ENCODE peak calls at places on chromosomes 12 and 14, in four cellular contexts. Q is SK-N-SH, Z is thoracic aorta, E is uterus. N is an unnamed sample. For H3K36me3, the result is how much of the 10 kb centered on the place peaks cover.

GRCh38 chr14:20626274-20626673 is 15.2 kb downstream of the OR6S1 start:
- DNase-seq in E (no peak), Q (no peak), Z (no peak), N (no peak)

GRCh38 chr14:41457393-41457792 is 149.3 kb upstream of the LRFN5 start:
- DNase-seq in E (no peak), Z (no peak), Q (no peak), N (no peak)

GRCh38 chr14:77761205-77761931 is 412 bp upstream of the SNW1 start:
- DNase-seq in Z (no peak), E (peak), Q (peak), N (peak)

GRCh38 chr12:104793280-104793679 is 164.8 kb downstream of the SLC41A2 start:
- DNase-seq in Z (no peak), E (no peak), Q (no peak), N (no peak)

GRCh38 chr14:72599579-72600470 is 294.1 kb downstream of the DPF3 start:
- DNase-seq in Z (no peak), Q (no peak), E (no peak), N (no peak)

GRCh38 chr12:114476159-114476558 is 70.2 kb upstream of the TBX5 start:
- DNase-seq in Z (no peak), E (no peak), Q (peak), N (peak)

GRCh38 chr14:100274250-100274649 is 32.0 kb downstream of the SLC25A29 start:
- DNase-seq in Z (no peak), Q (no peak), E (no peak), N (no peak)

GRCh38 chr12:761276-761675 is 8.9 kb downstream of the WNK1 start:
- DNase-seq in Z (no peak), E (no peak), Q (no peak), N (no peak)

GRCh38 chr12:76876696-76877229 is 2.1 kb downstream of the CSRP2 start:
- DNase-seq in Q (no peak), Z (no peak), E (no peak), N (no peak)

GRCh38 chr12:95262808-95263207 is 45.2 kb downstream of the VEZT start:
- DNase-seq in E (peak), Z (no peak), Q (no peak), N (no peak)

GRCh38 chr14:100982764-100983163 is 79.2 kb upstream of the RTL1 start:
- DNase-seq in E (no peak), Q (no peak), Z (no peak), N (no peak)

GRCh38 chr14:51862171-51862838 is 1.9 kb downstream of the GNG2 start:
- DNase-seq in Q (no peak), E (no peak), Z (no peak), N (no peak)

GRCh38 chr14:29235991-29236390 is 469.4 kb downstream of the FOXG1 start:
- DNase-seq in Z (no peak), Q (no peak), E (no peak), N (no peak)

GRCh38 chr12:130744274-130744673 is 28.2 kb upstream of the RIMBP2 start:
- DNase-seq in Z (no peak), E (no peak), Q (no peak), N (no peak)

GRCh38 chr14:36580856-36581831 is 1.3 kb downstream of the NKX2-8 start:
- DNase-seq in E (no peak), Q (peak), Z (no peak), N (peak)

GRCh38 chr12:132311201-132311915 is 18.0 kb downstream of the GALNT9 start:
- DNase-seq in Q (no peak), E (no peak), Z (no peak), N (no peak)

GRCh38 chr12:48183876-48184548 is 568 bp downstream of the CCDC184 start:
- DNase-seq in Z (no peak), E (no peak), Q (peak), N (no peak)

GRCh38 chr12:72511906-72512305 is 239.7 kb downstream of the TRHDE start:
- DNase-seq in Q (no peak), Z (no peak), E (no peak), N (peak)

GRCh38 chr12:95460901-95461300 is 13.1 kb upstream of the METAP2 start:
- DNase-seq in Z (no peak), E (no peak), Q (no peak), N (no peak)

GRCh38 chr12:132099739-132100138 is 44.4 kb downstream of the DDX51 start:
- DNase-seq in Q (no peak), E (no peak), Z (no peak), N (no peak)

GRCh38 chr12:14948672-14949071 is 10.3 kb upstream of the ERP27 start:
- DNase-seq in E (peak), Q (no peak), Z (peak), N (peak)

GRCh38 chr12:111404362-111405148 is 1.2 kb upstream of the SH2B3 start:
- DNase-seq in Q (peak), Z (no peak), E (peak), N (peak)

GRCh38 chr12:19196959-19197630 is 67.6 kb downstream of the PLEKHA5 start:
- DNase-seq in Q (no peak), E (no peak), Z (no peak), N (no peak)

GRCh38 chr14:95503365-95504134 is 12.9 kb downstream of the SYNE3 start:
- DNase-seq in Q (no peak), Z (no peak), E (no peak), N (no peak)

GRCh38 chr12:101876861-101877815 is at the start of gene DRAM1:
- DNase-seq in Q (peak), Z (peak), E (peak), N (peak)

GRCh38 chr14:20429801-20430669 is 5.9 kb downstream of the KLHL33 start:
- DNase-seq in Q (no peak), E (no peak), Z (no peak), N (no peak)

GRCh38 chr12:131106542-131106941 is 152.8 kb downstream of the ADGRD1 start:
- DNase-seq in E (no peak), Q (no peak), Z (no peak), N (no peak)

GRCh38 chr12:72277415-72277814 is 5.2 kb downstream of the TRHDE start:
- DNase-seq in Q (no peak), E (no peak), Z (no peak), N (no peak)

GRCh38 chr12:24839268-24839791 is 109.6 kb downstream of the BCAT1 start:
- DNase-seq in Q (no peak), E (no peak), Z (no peak), N (no peak)

GRCh38 chr14:28254768-28255167 is 511.8 kb upstream of the FOXG1 start:
- DNase-seq in Q (no peak), Z (no peak), E (no peak), N (no peak)

GRCh38 chr12:52242442-52243263 is 9.6 kb downstream of the KRT7 start:
- DNase-seq in E (no peak), Z (no peak), Q (peak), N (no peak)

GRCh38 chr12:127170271-127171180 is 1096.4 kb upstream of the TMEM132C start:
- DNase-seq in Q (no peak), E (no peak), Z (no peak), N (no peak)

GRCh38 chr12:6684609-6685008 is 4.6 kb downstream of the ZNF384 start:
- DNase-seq in E (no peak), Q (peak), Z (no peak), N (peak)

GRCh38 chr12:4763549-4763948 is 43.3 kb downstream of the GALNT8 start:
- DNase-seq in E (peak), Q (peak), Z (no peak), N (peak)
- TF ChIP-seq CTCF in E (no peak), Q (no peak), Z (no peak), N (peak)

DNA sequence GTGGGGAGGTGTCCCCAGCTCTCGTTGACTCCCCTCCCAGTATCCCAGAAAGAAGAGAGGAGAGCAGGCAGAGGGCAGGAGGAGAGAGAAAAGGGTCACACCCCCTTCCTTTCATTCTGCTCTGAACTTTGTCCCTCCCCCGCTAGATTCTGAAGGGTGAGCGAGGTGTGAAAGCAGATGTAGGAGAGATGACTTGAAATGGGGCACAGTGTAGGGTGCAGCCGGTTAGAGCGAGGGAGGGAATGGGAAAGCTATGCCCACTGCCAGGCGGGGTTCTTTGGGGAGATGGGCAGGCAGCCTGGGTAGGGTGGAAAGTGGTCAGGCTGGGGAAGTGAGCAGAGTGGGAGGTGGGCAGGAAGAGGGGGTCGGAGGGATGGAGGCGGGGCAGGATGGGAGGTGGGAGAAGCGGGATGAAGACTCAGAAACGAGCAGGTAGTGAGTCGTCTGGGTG is 11.6 kb upstream of the CALCOCO1 start:
- DNase-seq in Z (no peak), Q (peak), E (no peak), N (no peak)
- H3K4me3 ChIP-seq in Z (no peak), Q (no peak), E (no peak), N (no peak)

GRCh38 chr12:109241936-109242335 is 67.1 kb downstream of the FOXN4 start:
- DNase-seq in Z (no peak), E (no peak), Q (no peak), N (no peak)
- H3K36me3 ChIP-seq in Z (half or more), E (under half), Q (under half), N (under half)

GRCh38 chr12:53624453-53624852 is 1.7 kb downstream of the ATF7 start:
- DNase-seq in Z (no peak), E (no peak), Q (no peak), N (peak)

GRCh38 chr12:53624956-53625355 is 1.2 kb downstream of the ATF7 start:
- DNase-seq in Z (no peak), E (no peak), Q (no peak), N (no peak)

GRCh38 chr12:53623986-53624385 is 2.2 kb downstream of the ATF7 start:
- DNase-seq in E (peak), Z (no peak), Q (no peak), N (no peak)

GRCh38 chr12:53623526-53623925 is 2.7 kb downstream of the ATF7 start:
- DNase-seq in Z (no peak), Q (no peak), E (no peak), N (peak)

GRCh38 chr12:53622724-53623123 is 3.5 kb downstream of the ATF7 start:
- DNase-seq in Q (no peak), E (no peak), Z (no peak), N (no peak)
- TF ChIP-seq CTCF in Q (no peak), E (no peak), Z (no peak), N (no peak)

GRCh38 chr14:61516957-61517356 is 178.4 kb upstream of the HIF1A start:
- DNase-seq in E (no peak), Q (no peak), Z (no peak), N (no peak)
- H3K4me3 ChIP-seq in E (no peak), Q (no peak), Z (no peak), N (no peak)

DNA sequence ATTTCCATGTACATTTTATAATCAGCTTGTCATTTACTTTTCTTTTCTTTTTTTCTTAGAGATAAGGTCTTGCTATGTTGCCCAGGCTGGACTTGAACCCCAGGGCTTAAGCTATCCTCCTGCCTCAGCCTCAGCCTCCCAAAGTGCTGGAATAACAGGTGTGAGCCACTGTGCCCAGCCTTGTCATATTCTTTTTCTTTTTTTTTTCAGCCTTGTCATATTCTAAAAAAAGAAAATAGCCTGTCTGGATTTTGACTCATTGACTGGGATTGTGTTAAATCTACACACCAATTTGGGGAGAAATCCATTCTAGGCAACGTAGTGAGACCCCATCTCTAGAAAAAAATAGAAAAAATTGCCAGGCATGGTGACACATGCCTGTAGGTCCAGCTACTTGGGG is 24.2 kb downstream of the ATP5MC2 start:
- DNase-seq in E (no peak), Q (no peak), Z (no peak), N (no peak)
- H3K36me3 ChIP-seq in E (under half), Q (under half), Z (under half), N (under half)

GRCh38 chr12:53675701-53676607 is at the start of gene ATP5MC2:
- DNase-seq in Z (peak), Q (peak), E (peak), N (peak)
- TF ChIP-seq CTCF in Z (peak), Q (peak), E (peak), N (peak)

N was measured in hepatocyte.